ENCODE peak calls at places on chromosomes 13 and 19, in ten cellular contexts. P is ovary; R is immature natural killer cell; M is stimulated activated CD8-positive, alpha-beta memory T cell treated with anti-CD3 and anti-CD28 coated beads, Interleukin-2, amount 100 ng/mL, for 48 hours; E is COR-L47; J is C1 segment of cervical spinal cord; D is cardiac muscle cell; N is NB4; I is Peyer's patch; V is stimulated activated CD4-positive, alpha-beta T cell treated with anti-CD3 and anti-CD28 coated beads, Interleukin-1b, Interleukin-23, amount 100 ng/mL, for 1 hour. F is an unnamed sample.

GRCh38 chr13:71320452-71320851 is 546.6 kb downstream of the DACH1 start:
- DNase-seq in P (no peak), R (no peak), M (no peak), E (peak), J (no peak), D (peak), N (peak), I (no peak), V (no peak), F (no peak)

GRCh38 chr19:2274937-2275535 is 6.9 kb downstream of the PEAK3 start:
- DNase-seq in P (peak), R (peak), M (no peak), E (peak), J (no peak), D (peak), N (peak), I (peak), V (no peak), F (peak)

GRCh38 chr13:25409938-25410337 is 38.2 kb downstream of the ATP8A2 start:
- DNase-seq in P (no peak), R (no peak), M (no peak), E (no peak), J (no peak), D (no peak), N (no peak), I (no peak), V (no peak), F (no peak)

GRCh38 chr13:89163081-89163480 is 1491.9 kb downstream of the SLITRK5 start:
- DNase-seq in P (no peak), R (no peak), M (no peak), E (no peak), J (no peak), D (no peak), N (no peak), I (no peak), V (no peak), F (no peak)

GRCh38 chr13:74708629-74709028 is 574.4 kb upstream of the KLF12 start:
- DNase-seq in P (no peak), R (no peak), M (no peak), E (no peak), J (no peak), D (no peak), N (no peak), I (no peak), V (no peak), F (no peak)

GRCh38 chr13:37636701-37637100 is 38.1 kb upstream of the POSTN start:
- DNase-seq in P (no peak), R (no peak), M (no peak), E (no peak), J (no peak), D (no peak), N (no peak), I (no peak), V (no peak), F (no peak)

GRCh38 chr13:59721889-59722579 is 441.7 kb downstream of the DIAPH3 start:
- DNase-seq in P (no peak), R (no peak), M (no peak), E (no peak), J (no peak), D (no peak), N (no peak), I (no peak), V (no peak), F (no peak)

GRCh38 chr13:87827479-87827878 is 156.3 kb downstream of the SLITRK5 start:
- DNase-seq in P (no peak), R (no peak), M (no peak), E (no peak), J (no peak), D (no peak), N (peak), I (no peak), V (no peak), F (no peak)

GRCh38 chr19:54432144-54432738 is 16.8 kb upstream of the LENG8 start:
- DNase-seq in P (no peak), R (no peak), M (no peak), E (no peak), J (no peak), D (no peak), N (no peak), I (no peak), V (no peak), F (no peak)

GRCh38 chr13:45222919-45223318 is 22.1 kb upstream of the KCTD4 start:
- DNase-seq in P (no peak), R (no peak), M (no peak), E (no peak), J (no peak), D (no peak), N (no peak), I (no peak), V (no peak), F (no peak)

GRCh38 chr19:23002690-23003422 is at the start of gene ZNF728:
- DNase-seq in P (peak), R (no peak), M (no peak), E (no peak), J (peak), D (no peak), N (no peak), I (no peak), V (no peak), F (peak)

GRCh38 chr19:58562126-58563033 is 4.0 kb upstream of the UBE2M start:
- DNase-seq in P (peak), R (peak), M (peak), E (no peak), J (no peak), D (peak), N (no peak), I (no peak), V (no peak), F (peak)

GRCh38 chr13:45928196-45928595 is 76.6 kb upstream of the SIAH3 start:
- DNase-seq in P (no peak), R (no peak), M (no peak), E (no peak), J (no peak), D (no peak), N (no peak), I (no peak), V (no peak), F (no peak)

GRCh38 chr13:90800082-90800746 is 547.3 kb upstream of the MIR17HG start:
- DNase-seq in P (peak), R (no peak), M (no peak), E (no peak), J (peak), D (no peak), N (no peak), I (no peak), V (no peak), F (peak)

GRCh38 chr13:83879431-83880171 is 2.7 kb downstream of the SLITRK1 start:
- DNase-seq in P (no peak), R (no peak), M (no peak), E (no peak), J (no peak), D (no peak), N (no peak), I (no peak), V (no peak), F (no peak)

GRCh38 chr13:65964672-65965071 is 1265.5 kb downstream of the PCDH9 start:
- DNase-seq in P (no peak), R (no peak), M (no peak), E (no peak), J (no peak), D (no peak), N (no peak), I (no peak), V (no peak), F (no peak)

GRCh38 chr19:52343548-52343947 is 7.5 kb downstream of the ZNF610 start:
- DNase-seq in P (peak), R (peak), M (peak), E (peak), J (no peak), D (peak), N (peak), I (peak), V (peak), F (no peak)

GRCh38 chr19:40600086-40600917 is 867 bp upstream of the LTBP4 start:
- DNase-seq in P (peak), R (no peak), M (no peak), E (no peak), J (no peak), D (no peak), N (no peak), I (no peak), V (no peak), F (peak)

GRCh38 chr19:5143471-5144411 is 174.8 kb downstream of the KDM4B start:
- DNase-seq in P (peak), R (peak), M (no peak), E (no peak), J (no peak), D (no peak), N (peak), I (peak), V (no peak), F (peak)

GRCh38 chr19:2239173-2239572 is 2.5 kb downstream of the SF3A2 start:
- DNase-seq in P (no peak), R (no peak), M (no peak), E (no peak), J (no peak), D (no peak), N (no peak), I (no peak), V (no peak), F (no peak)

GRCh38 chr19:46376241-46377153 is 29.6 kb downstream of the PPP5C start:
- DNase-seq in P (no peak), R (no peak), M (no peak), E (no peak), J (no peak), D (no peak), N (peak), I (no peak), V (no peak), F (no peak)

F was measured in psoas muscle.